ENCODE peak calls at places on chromosomes 5 and 9, in nine cellular contexts. D, P, E, K, W, G, S, M and Q are unnamed samples.
A peak's percentile ranks its signal among the peaks of the same experiment; 100 is the strongest.

GRCh38 chr9:2859776-2860379 is 16.0 kb upstream of the PUM3 start:
- DNase-seq in D (peak; percentile 67), P (peak; percentile 63), E (peak; percentile 71), K (peak; percentile 71), W (peak; percentile 37), G (peak; percentile 66), S (peak; percentile 42), M (peak; percentile 35), Q (peak; percentile 49)

GRCh38 chr5:179825655-179826182 is 5.0 kb downstream of the SQSTM1 start:
- DNase-seq in D (no peak), P (no peak), E (no peak), K (peak; percentile 75), W (no peak), G (no peak), S (no peak), M (no peak), Q (no peak)

GRCh38 chr9:127166111-127166510 is 43.7 kb upstream of the ANGPTL2 start:
- DNase-seq in D (no peak), P (no peak), E (no peak), K (no peak), W (no peak), G (no peak), S (no peak), M (no peak), Q (no peak)

GRCh38 chr9:137449081-137449844 is 8.1 kb upstream of the ENTPD8 start:
- DNase-seq in D (no peak), P (no peak), E (no peak), K (no peak), W (no peak), G (no peak), S (peak; percentile 16), M (no peak), Q (peak; percentile 42)

GRCh38 chr9:136711751-136712689 is at the start of gene DIPK1B:
- DNase-seq in D (no peak), P (no peak), E (no peak), K (no peak), W (no peak), G (peak; percentile 54), S (no peak), M (no peak), Q (no peak)

GRCh38 chr5:136014049-136014516 is 14.7 kb upstream of the TGFBI start:
- DNase-seq in D (no peak), P (peak; percentile 76), E (peak; percentile 75), K (no peak), W (no peak), G (no peak), S (no peak), M (no peak), Q (no peak)

GRCh38 chr9:89144242-89144641 is 34.4 kb downstream of the SHC3 start:
- DNase-seq in D (no peak), P (no peak), E (no peak), K (no peak), W (no peak), G (no peak), S (no peak), M (no peak), Q (no peak)

GRCh38 chr5:96141749-96142148 is 180.1 kb upstream of the ELL2 start:
- DNase-seq in D (no peak), P (peak; percentile 79), E (peak; percentile 46), K (no peak), W (no peak), G (no peak), S (no peak), M (no peak), Q (no peak)

GRCh38 chr9:124661184-124661755 is 109.8 kb downstream of the NR6A1 start:
- DNase-seq in D (no peak), P (peak; percentile 20), E (peak; percentile 15), K (peak; percentile 12), W (no peak), G (no peak), S (no peak), M (no peak), Q (no peak)

GRCh38 chr9:93084471-93084881 is 11.5 kb upstream of the CARD19 start:
- DNase-seq in D (no peak), P (no peak), E (no peak), K (peak; percentile 23), W (peak; percentile 8), G (no peak), S (no peak), M (no peak), Q (no peak)

GRCh38 chr9:136854113-136854841 is 2.1 kb downstream of the MAMDC4 start:
- DNase-seq in D (no peak), P (no peak), E (no peak), K (no peak), W (peak; percentile 21), G (no peak), S (no peak), M (no peak), Q (peak; percentile 54)

GRCh38 chr5:112637343-112637742 is 100.3 kb upstream of the APC start:
- DNase-seq in D (no peak), P (no peak), E (no peak), K (peak; percentile 62), W (no peak), G (no peak), S (no peak), M (no peak), Q (no peak)

GRCh38 chr9:129436751-129437625 is 183.9 kb downstream of the C9orf50 start:
- DNase-seq in D (peak; percentile 74), P (peak; percentile 61), E (peak; percentile 21), K (peak; percentile 42), W (peak; percentile 83), G (no peak), S (peak; percentile 71), M (no peak), Q (peak; percentile 75)